ENCODE peak calls at places on chromosome 10, in five cellular contexts. A is HCT116, G is GM12878, U is H1, W is HepG2. R is an unnamed sample.
A peak's percentile ranks its signal among the peaks of the same experiment; 100 is the strongest.

GRCh38 chr10:71713135-71714040 is 6.2 kb downstream of the C10orf105 start:
- DNase-seq in U (no peak), W (no peak), A (no peak), G (no peak), R (peak; percentile 80)

GRCh38 chr10:74975758-74976157 is 135.7 kb upstream of the SAMD8 start:
- DNase-seq in W (no peak), G (no peak), U (no peak), A (no peak), R (no peak)

GRCh38 chr10:129161184-129161583 is 305.9 kb upstream of the MGMT start:
- DNase-seq in W (no peak), G (no peak), A (no peak), U (peak; percentile 63), R (no peak)

GRCh38 chr10:129966831-129967578 is 2.9 kb upstream of the EBF3 start:
- DNase-seq in A (no peak), U (no peak), G (no peak), W (no peak), R (no peak)

GRCh38 chr10:100562806-100563293 is 27.1 kb downstream of the HIF1AN start:
- DNase-seq in G (no peak), A (no peak), U (peak; percentile 33), W (peak; percentile 12), R (peak; percentile 77)

GRCh38 chr10:132434405-132435005 is 37.5 kb downstream of the PWWP2B start:
- DNase-seq in U (no peak), A (no peak), G (no peak), W (no peak), R (no peak)

GRCh38 chr10:47346572-47347302 is 1.4 kb upstream of the RBP3 start:
- DNase-seq in U (no peak), A (no peak), W (no peak), G (no peak), R (no peak)

GRCh38 chr10:33542747-33543505 is 208.5 kb upstream of the NRP1 start:
- DNase-seq in W (no peak), A (no peak), G (no peak), U (no peak), R (no peak)

GRCh38 chr10:89419548-89419947 is 5.2 kb downstream of the IFIT5 start:
- DNase-seq in A (no peak), U (no peak), G (no peak), W (no peak), R (no peak)

GRCh38 chr10:43249151-43249961 is 17.5 kb downstream of the RASGEF1A start:
- DNase-seq in W (no peak), A (no peak), G (no peak), U (no peak), R (no peak)

GRCh38 chr10:17199351-17199804 is 2.1 kb downstream of the TRDMT1 start:
- DNase-seq in A (no peak), W (no peak), G (no peak), U (no peak), R (peak; percentile 37)

GRCh38 chr10:99872367-99873162 is 90.1 kb downstream of the ABCC2 start:
- DNase-seq in W (peak; percentile 58), G (no peak), A (no peak), U (no peak), R (no peak)

GRCh38 chr10:123357363-123358075 is 203.3 kb downstream of the BUB3 start:
- DNase-seq in A (no peak), U (no peak), G (no peak), W (no peak), R (no peak)

GRCh38 chr10:52216852-52217251 is 97.2 kb upstream of the DKK1 start:
- DNase-seq in U (no peak), W (no peak), A (no peak), G (peak; percentile 45), R (peak; percentile 38)

GRCh38 chr10:11225935-11226334 is 208.3 kb downstream of the CELF2 start:
- DNase-seq in W (no peak), A (no peak), U (no peak), G (no peak), R (no peak)

GRCh38 chr10:94213980-94214379 is 148.8 kb downstream of the NOC3L start:
- DNase-seq in G (no peak), U (no peak), A (no peak), W (no peak), R (no peak)

GRCh38 chr10:129841071-129841470 is 123.0 kb downstream of the EBF3 start:
- DNase-seq in G (no peak), A (no peak), U (no peak), W (no peak), R (no peak)

GRCh38 chr10:3776796-3777571 is 8.0 kb downstream of the KLF6 start:
- DNase-seq in W (peak; percentile 58), U (no peak), A (peak; percentile 59), G (no peak), R (peak; percentile 31)

GRCh38 chr10:77011823-77012566 is 625.6 kb downstream of the KCNMA1 start:
- DNase-seq in G (no peak), U (no peak), A (no peak), W (no peak), R (no peak)

GRCh38 chr10:63671317-63671937 is 150.2 kb downstream of the REEP3 start:
- DNase-seq in U (no peak), A (no peak), G (no peak), W (no peak), R (no peak)

GRCh38 chr10:3293536-3294431 is 121.2 kb upstream of the PITRM1 start:
- DNase-seq in A (no peak), U (no peak), G (no peak), W (no peak), R (no peak)

GRCh38 chr10:73967022-73967429 is 30.9 kb upstream of the VCL start:
- DNase-seq in U (peak; percentile 84), W (no peak), G (no peak), A (no peak), R (no peak)

GRCh38 chr10:84138478-84139125 is 707 bp upstream of the GHITM start:
- DNase-seq in U (no peak), A (no peak), W (no peak), G (no peak), R (no peak)

GRCh38 chr10:84135836-84136235 is 3.5 kb upstream of the GHITM start:
- DNase-seq in U (no peak), A (no peak), G (no peak), W (peak; percentile 80), R (no peak)

GRCh38 chr10:84139126-84140035 is at the start of gene GHITM:
- DNase-seq in A (peak; percentile 97), G (peak; percentile 92), W (peak; percentile 96), U (peak; percentile 97), R (peak; percentile 77)

DNA sequence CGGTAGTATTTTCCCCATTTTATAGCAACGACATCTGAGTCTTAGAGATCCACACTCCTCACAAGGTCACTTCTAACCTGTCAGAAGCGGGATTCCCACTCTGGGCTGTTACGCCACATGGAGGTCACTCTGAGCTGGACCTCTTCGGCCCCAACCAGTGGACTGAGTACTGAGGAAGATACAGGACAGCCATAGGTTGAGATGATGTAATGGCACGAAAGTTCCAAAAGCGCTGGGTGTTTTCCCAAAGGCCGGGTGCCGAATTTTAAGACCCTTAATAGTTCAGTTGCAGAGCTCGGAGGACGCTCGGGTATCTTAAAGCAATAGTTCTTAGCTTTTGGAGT is 699 bp downstream of the GHITM start:
- DNase-seq in G (no peak), U (no peak), A (no peak), W (peak; percentile 51), R (no peak)
- TF ChIP-seq JUND in G (no peak), U (no peak), A (no peak), W (no peak), R (no peak)

DNA sequence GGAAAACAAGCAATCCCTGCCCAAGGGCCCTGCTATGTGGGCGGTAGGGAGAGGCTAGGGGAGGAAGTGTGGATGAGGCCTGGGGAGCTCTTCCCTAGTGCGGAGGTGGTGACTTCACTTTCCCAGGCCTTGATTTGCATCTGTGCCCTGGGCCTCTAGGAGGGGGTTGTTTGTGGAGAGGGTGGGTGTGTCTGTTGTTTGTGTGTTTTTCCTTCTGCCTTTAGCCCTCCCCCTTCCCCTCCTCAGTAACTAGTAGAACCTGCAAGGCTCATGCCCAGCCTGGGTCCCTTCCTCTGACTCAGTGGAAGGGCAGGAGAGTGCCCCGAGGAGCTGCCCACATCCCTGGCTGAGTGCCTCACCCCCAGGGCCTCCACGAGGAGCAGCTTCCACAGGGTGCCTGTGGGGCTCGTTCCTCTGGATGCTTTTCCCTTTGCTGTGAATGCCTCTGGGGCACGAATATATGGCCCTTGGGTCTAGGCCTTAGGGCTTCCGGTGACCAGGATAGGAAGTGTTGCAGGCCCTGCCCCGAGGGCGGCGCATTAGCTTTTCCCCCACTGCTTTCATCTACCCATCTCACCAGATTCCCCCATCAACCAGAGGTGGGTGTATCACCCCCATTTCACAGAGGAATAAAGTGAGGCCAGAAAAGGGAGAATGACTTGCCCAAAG is 89.4 kb upstream of the DUSP5 start:
- DNase-seq in A (no peak), G (no peak), W (no peak), U (no peak), R (peak; percentile 37)
- TF ChIP-seq JUND in A (no peak), G (no peak), W (no peak), U (no peak), R (no peak)

GRCh38 chr10:34800624-34801023 is 14.5 kb downstream of the PARD3 start:
- DNase-seq in G (no peak), U (no peak), W (no peak), A (no peak), R (no peak)
- TF ChIP-seq JUND in G (no peak), U (no peak), W (no peak), A (no peak), R (no peak)

DNA sequence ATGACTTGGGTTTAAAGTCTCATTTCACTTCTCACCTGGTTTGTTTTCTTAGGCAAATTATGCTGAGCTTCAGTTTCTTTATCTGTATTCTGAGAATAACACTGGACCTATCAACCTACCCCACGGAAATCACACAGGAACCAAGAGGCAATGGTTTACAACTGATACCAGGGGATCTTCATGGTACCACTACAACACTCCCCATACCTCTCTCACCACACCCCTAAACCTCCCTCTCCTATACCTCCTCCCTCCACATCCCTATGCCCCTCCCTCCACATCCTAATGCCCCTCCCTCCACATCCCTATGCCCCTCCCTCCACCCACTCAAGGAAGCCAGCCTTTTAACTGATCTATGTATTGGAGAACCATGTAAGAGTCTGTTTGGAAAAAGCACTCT is 9.9 kb downstream of the FAM204A start:
- DNase-seq in G (no peak), U (no peak), A (no peak), W (no peak), R (peak; percentile 56)
- TF ChIP-seq JUND in G (no peak), U (no peak), A (no peak), W (no peak), R (no peak)

GRCh38 chr10:27713906-27714305 is 31.7 kb downstream of the MKX start:
- DNase-seq in U (no peak), A (no peak), G (no peak), W (no peak), R (no peak)
- TF ChIP-seq JUND in U (no peak), A (no peak), G (no peak), W (no peak), R (no peak)

GRCh38 chr10:119542357-119542989 is at the start of gene RGS10:
- DNase-seq in A (peak; percentile 56), G (no peak), U (no peak), W (no peak), R (peak; percentile 89)
- TF ChIP-seq JUND in A (no peak), G (no peak), U (no peak), W (no peak), R (no peak)

DNA sequence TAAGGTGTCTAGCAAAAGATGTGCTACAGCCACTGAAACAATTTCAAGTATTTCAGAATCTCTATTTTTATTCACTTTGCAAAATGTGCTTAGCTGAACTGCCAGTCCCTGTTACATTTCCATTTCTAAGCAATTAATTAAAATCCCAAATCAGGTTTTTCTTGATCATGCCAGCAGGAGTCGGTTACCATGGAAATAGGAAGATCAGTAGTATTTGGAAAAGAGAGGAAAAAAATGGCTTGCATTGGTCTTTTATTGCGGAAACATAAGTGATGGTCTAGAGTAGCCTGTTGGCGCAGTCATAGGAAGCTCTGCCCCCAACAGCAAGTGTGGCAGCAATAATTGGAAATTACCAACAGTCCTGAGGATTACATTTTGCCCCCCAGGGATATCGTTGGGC is 867.1 kb downstream of the GATA3 start:
- DNase-seq in G (no peak), A (no peak), W (no peak), U (no peak), R (no peak)
- TF ChIP-seq JUND in G (no peak), A (no peak), W (no peak), U (no peak), R (no peak)

R was measured in T47D.